ENCODE peak calls at places on chromosome 15, in ten cellular contexts. A, C, I, E, V, N, T, L, F and B are unnamed samples.

GRCh38 chr15:25345943-25346342 is 92.9 kb downstream of the UBE3A start:
- DNase-seq in N (peak; percentile 7), I (no peak), F (no peak), E (peak; percentile 50), L (no peak), A (peak; percentile 60), V (no peak), C (peak; percentile 44), T (no peak), B (peak; percentile 72)

GRCh38 chr15:53869044-53869805 is 109.0 kb upstream of the UNC13C start:
- DNase-seq in V (no peak), L (no peak), N (no peak), E (no peak), I (no peak), F (no peak), C (no peak), A (peak; percentile 38), T (no peak), B (no peak)

GRCh38 chr15:77474987-77475385 is 54.3 kb downstream of the HMG20A start:
- DNase-seq in A (no peak), N (no peak), F (no peak), V (no peak), L (no peak), C (no peak), I (no peak), T (no peak), E (no peak), B (no peak)

GRCh38 chr15:40266828-40267304 is 16.0 kb downstream of the ANKRD63 start:
- DNase-seq in E (no peak), T (no peak), L (peak; percentile 89), C (no peak), I (peak; percentile 79), N (peak; percentile 51), A (no peak), V (peak; percentile 65), F (no peak), B (no peak)

GRCh38 chr15:58440181-58440910 is 8.6 kb downstream of the LIPC start:
- DNase-seq in I (no peak), V (peak; percentile 54), T (no peak), F (no peak), E (no peak), A (no peak), C (no peak), L (peak; percentile 74), N (no peak), B (no peak)

GRCh38 chr15:35289029-35289617 is 204.0 kb upstream of the NANOGP8 start:
- DNase-seq in T (no peak), L (no peak), V (no peak), A (no peak), E (peak; percentile 75), F (no peak), N (no peak), C (no peak), I (no peak), B (no peak)

GRCh38 chr15:86903642-86904421 is 824.2 kb downstream of the AGBL1 start:
- DNase-seq in V (no peak), A (no peak), F (no peak), L (no peak), E (no peak), N (no peak), I (no peak), C (no peak), T (no peak), B (no peak)

GRCh38 chr15:45522179-45522930 is at the start of gene SLC30A4:
- DNase-seq in F (peak; percentile 95), I (peak; percentile 72), L (peak; percentile 56), A (peak; percentile 44), C (peak; percentile 78), V (peak; percentile 56), E (peak; percentile 74), T (peak; percentile 57), N (peak; percentile 7), B (peak; percentile 79)

GRCh38 chr15:80402339-80402738 is 1.8 kb upstream of the ARNT2 start:
- DNase-seq in L (no peak), V (no peak), I (no peak), A (no peak), T (no peak), N (no peak), F (no peak), E (no peak), C (no peak), B (no peak)

GRCh38 chr15:63348392-63348791 is 33.3 kb downstream of the CA12 start:
- DNase-seq in N (no peak), C (peak; percentile 61), A (no peak), I (peak; percentile 42), V (peak; percentile 52), E (no peak), F (peak; percentile 78), L (no peak), T (no peak), B (peak; percentile 50)

GRCh38 chr15:57384816-57385215 is 8.5 kb downstream of the CGNL1 start:
- DNase-seq in I (no peak), E (no peak), C (no peak), A (no peak), L (no peak), T (no peak), F (no peak), V (no peak), N (no peak), B (no peak)

GRCh38 chr15:73573572-73573971 is 59.6 kb downstream of the NPTN start:
- DNase-seq in E (no peak), N (no peak), C (no peak), A (no peak), F (no peak), T (no peak), V (no peak), L (no peak), I (no peak), B (peak; percentile 66)

GRCh38 chr15:56243117-56243773 is 434 bp downstream of the RFX7 start:
- DNase-seq in I (peak; percentile 61), C (peak; percentile 50), F (peak; percentile 82), L (peak; percentile 54), E (peak; percentile 54), T (no peak), V (peak; percentile 35), N (no peak), A (peak; percentile 71), B (peak; percentile 50)

GRCh38 chr15:39127925-39128617 is 452.8 kb upstream of the THBS1 start:
- DNase-seq in F (no peak), A (peak; percentile 49), C (no peak), L (peak; percentile 91), I (no peak), V (peak; percentile 39), T (no peak), E (peak; percentile 51), N (no peak), B (no peak)

GRCh38 chr15:67997996-67998395 is 56.1 kb upstream of the PIAS1 start:
- DNase-seq in E (no peak), V (no peak), F (no peak), I (no peak), C (no peak), L (no peak), A (no peak), T (no peak), N (no peak), B (no peak)

GRCh38 chr15:99412082-99412481 is 153.7 kb upstream of the MEF2A start:
- DNase-seq in L (no peak), I (no peak), E (no peak), T (no peak), A (no peak), F (no peak), N (no peak), C (no peak), V (no peak), B (no peak)

GRCh38 chr15:65278480-65278879 is 8.2 kb downstream of the PARP16 start:
- DNase-seq in F (no peak), E (no peak), I (no peak), T (no peak), N (no peak), L (no peak), V (no peak), A (no peak), C (no peak), B (no peak)

GRCh38 chr15:65275104-65275727 is 11.5 kb downstream of the PARP16 start:
- DNase-seq in L (no peak), F (no peak), C (no peak), E (no peak), T (no peak), A (no peak), I (no peak), N (no peak), V (no peak), B (no peak)

GRCh38 chr15:65275728-65276126 is 11.0 kb downstream of the PARP16 start:
- DNase-seq in L (no peak), I (no peak), T (no peak), F (no peak), A (no peak), N (no peak), V (no peak), E (no peak), C (no peak), B (no peak)

GRCh38 chr15:65277015-65277414 is 9.7 kb downstream of the PARP16 start:
- DNase-seq in C (no peak), F (no peak), E (no peak), I (no peak), A (no peak), V (no peak), N (no peak), L (no peak), T (no peak), B (no peak)
- H3K4me1 ChIP-seq in C (peaks cover 11% of the 10 kb centered on the region), F (no peaks in the 10 kb centered on the region), E (peaks cover 9% of the 10 kb centered on the region), I (no peaks in the 10 kb centered on the region), A (peaks cover 3% of the 10 kb centered on the region), V (peaks cover 15% of the 10 kb centered on the region), N (no peaks in the 10 kb centered on the region), L (no peaks in the 10 kb centered on the region), T (no peaks in the 10 kb centered on the region), B (peaks cover 21% of the 10 kb centered on the region)

GRCh38 chr15:65059931-65060596 is 7.7 kb downstream of the RASL12 start:
- DNase-seq in T (no peak), V (no peak), E (no peak), I (peak; percentile 0), C (no peak), F (no peak), A (no peak), N (no peak), L (no peak), B (no peak)
- H3K4me1 ChIP-seq in T (no peaks in the 10 kb centered on the region), V (no peaks in the 10 kb centered on the region), E (peaks cover 6% of the 10 kb centered on the region), I (no peaks in the 10 kb centered on the region), C (no peaks in the 10 kb centered on the region), F (no peaks in the 10 kb centered on the region), A (no peaks in the 10 kb centered on the region), N (peaks cover 100% of the 10 kb centered on the region), L (peaks cover 87% of the 10 kb centered on the region), B (peaks cover 30% of the 10 kb centered on the region)

DNA sequence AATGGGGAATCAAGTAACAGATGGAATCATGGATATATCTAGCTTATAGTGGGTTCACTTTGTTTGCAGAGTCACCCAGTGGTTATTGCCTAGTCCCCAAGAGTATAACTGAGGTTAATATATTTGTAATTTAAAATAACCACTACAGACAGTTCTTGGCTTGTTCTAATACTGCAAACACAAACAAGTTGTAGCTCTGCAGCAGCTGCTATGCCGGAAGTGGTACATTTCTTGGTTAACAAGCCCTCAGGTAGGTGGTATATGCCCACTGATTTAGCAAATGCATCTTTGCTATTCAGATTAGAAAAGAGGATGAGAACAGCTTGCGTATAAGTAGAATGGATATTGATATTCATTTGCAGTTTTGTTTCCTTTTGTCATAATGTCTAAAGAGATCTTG is 984.2 kb downstream of the SQOR start:
- DNase-seq in I (no peak), T (no peak), C (no peak), A (no peak), E (no peak), L (no peak), F (no peak), V (no peak), N (no peak), B (no peak)
- H3K4me1 ChIP-seq in I (no peaks in the 10 kb centered on the region), T (no peaks in the 10 kb centered on the region), C (no peaks in the 10 kb centered on the region), A (no peaks in the 10 kb centered on the region), E (no peaks in the 10 kb centered on the region), L (no peaks in the 10 kb centered on the region), F (no peaks in the 10 kb centered on the region), V (no peaks in the 10 kb centered on the region), N (no peaks in the 10 kb centered on the region), B (no peaks in the 10 kb centered on the region)

GRCh38 chr15:85026304-85027032 is 44.8 kb downstream of the PDE8A start:
- DNase-seq in N (no peak), C (no peak), L (no peak), E (no peak), T (no peak), V (no peak), I (no peak), F (no peak), A (no peak), B (peak; percentile 67)
- H3K4me1 ChIP-seq in N (peaks cover 74% of the 10 kb centered on the region), C (peaks cover 47% of the 10 kb centered on the region), L (peaks cover 35% of the 10 kb centered on the region), E (no peaks in the 10 kb centered on the region), T (peaks cover 22% of the 10 kb centered on the region), V (peaks cover 39% of the 10 kb centered on the region), I (peaks cover 13% of the 10 kb centered on the region), F (peaks cover 41% of the 10 kb centered on the region), A (peaks cover 6% of the 10 kb centered on the region), B (peaks cover 84% of the 10 kb centered on the region)